ENCODE peak calls at places on chromosomes 6 and 20, in six cellular contexts. One of them, this sample, is unnamed.

GRCh38 chr6:137840252-137840651 is 26.8 kb upstream of the TNFAIP3 start:
- DNase-seq in GM10248: no peak
- DNase-seq in breast epithelium: no peak
- DNase-seq in MCF 10A: no peak
- DNase-seq in GM06990: no peak
- DNase-seq in HFF-Myc: no peak
- DNase-seq in this sample: no peak

GRCh38 chr6:6811151-6812002 is 222.9 kb downstream of the LY86 start:
- DNase-seq in GM10248: no peak
- DNase-seq in breast epithelium: peak
- DNase-seq in MCF 10A: peak
- DNase-seq in GM06990: no peak
- DNase-seq in HFF-Myc: no peak
- DNase-seq in this sample: peak

GRCh38 chr20:51871943-51872342 is 69.6 kb upstream of the SALL4 start:
- DNase-seq in GM10248: no peak
- DNase-seq in breast epithelium: no peak
- DNase-seq in MCF 10A: no peak
- DNase-seq in GM06990: no peak
- DNase-seq in HFF-Myc: no peak
- DNase-seq in this sample: no peak

GRCh38 chr20:10115021-10115420 is 80.2 kb downstream of the ANKEF1 start:
- DNase-seq in GM10248: no peak
- DNase-seq in breast epithelium: no peak
- DNase-seq in MCF 10A: peak
- DNase-seq in GM06990: no peak
- DNase-seq in HFF-Myc: peak
- DNase-seq in this sample: no peak

GRCh38 chr20:19024296-19025035 is 188.0 kb upstream of the SLC24A3 start:
- DNase-seq in GM10248: no peak
- DNase-seq in breast epithelium: no peak
- DNase-seq in MCF 10A: no peak
- DNase-seq in GM06990: no peak
- DNase-seq in HFF-Myc: no peak
- DNase-seq in this sample: no peak

GRCh38 chr6:43858161-43859153 is 88.4 kb downstream of the VEGFA start:
- DNase-seq in GM10248: no peak
- DNase-seq in breast epithelium: no peak
- DNase-seq in MCF 10A: no peak
- DNase-seq in GM06990: no peak
- DNase-seq in HFF-Myc: no peak
- DNase-seq in this sample: no peak

GRCh38 chr20:21719592-21720214 is 14.2 kb downstream of the PAX1 start:
- DNase-seq in GM10248: peak
- DNase-seq in breast epithelium: no peak
- DNase-seq in MCF 10A: peak
- DNase-seq in GM06990: no peak
- DNase-seq in HFF-Myc: peak
- DNase-seq in this sample: peak

GRCh38 chr6:45483501-45483900 is 105.8 kb upstream of the SUPT3H start:
- DNase-seq in GM10248: no peak
- DNase-seq in breast epithelium: no peak
- DNase-seq in MCF 10A: no peak
- DNase-seq in GM06990: no peak
- DNase-seq in HFF-Myc: no peak
- DNase-seq in this sample: no peak

GRCh38 chr20:11195169-11195568 is 521.4 kb upstream of the JAG1 start:
- DNase-seq in GM10248: no peak
- DNase-seq in breast epithelium: no peak
- DNase-seq in MCF 10A: no peak
- DNase-seq in GM06990: no peak
- DNase-seq in HFF-Myc: no peak
- DNase-seq in this sample: no peak

GRCh38 chr6:156028310-156029131 is 572.9 kb upstream of the NOX3 start:
- DNase-seq in GM10248: no peak
- DNase-seq in breast epithelium: peak
- DNase-seq in MCF 10A: no peak
- DNase-seq in GM06990: no peak
- DNase-seq in HFF-Myc: peak
- DNase-seq in this sample: no peak

GRCh38 chr6:74574794-74575193 is 631.1 kb downstream of the COL12A1 start:
- DNase-seq in GM10248: no peak
- DNase-seq in breast epithelium: no peak
- DNase-seq in MCF 10A: peak
- DNase-seq in GM06990: no peak
- DNase-seq in HFF-Myc: no peak
- DNase-seq in this sample: no peak

GRCh38 chr6:132569170-132569569 is 952 bp upstream of the TAAR6 start:
- DNase-seq in GM10248: no peak
- DNase-seq in breast epithelium: no peak
- DNase-seq in MCF 10A: no peak
- DNase-seq in GM06990: no peak
- DNase-seq in HFF-Myc: no peak
- DNase-seq in this sample: no peak

GRCh38 chr6:17354700-17355403 is 38.5 kb upstream of the CAP2 start:
- DNase-seq in GM10248: no peak
- DNase-seq in breast epithelium: no peak
- DNase-seq in MCF 10A: no peak
- DNase-seq in GM06990: no peak
- DNase-seq in HFF-Myc: no peak
- DNase-seq in this sample: no peak

GRCh38 chr6:33207569-33208088 is 671 bp upstream of the RING1 start:
- DNase-seq in GM10248: no peak
- DNase-seq in breast epithelium: peak
- DNase-seq in MCF 10A: peak
- DNase-seq in GM06990: peak
- DNase-seq in HFF-Myc: no peak
- DNase-seq in this sample: no peak

GRCh38 chr6:27541212-27541931 is 68.5 kb upstream of the ZNF184 start:
- DNase-seq in GM10248: no peak
- DNase-seq in breast epithelium: no peak
- DNase-seq in MCF 10A: peak
- DNase-seq in GM06990: no peak
- DNase-seq in HFF-Myc: no peak
- DNase-seq in this sample: no peak

GRCh38 chr6:106082735-106083398 is 3.3 kb upstream of the PRDM1 start:
- DNase-seq in GM10248: no peak
- DNase-seq in breast epithelium: no peak
- DNase-seq in MCF 10A: no peak
- DNase-seq in GM06990: no peak
- DNase-seq in HFF-Myc: no peak
- DNase-seq in this sample: no peak

GRCh38 chr6:84018453-84019061 is 15.0 kb upstream of the MRAP2 start:
- DNase-seq in GM10248: no peak
- DNase-seq in breast epithelium: no peak
- DNase-seq in MCF 10A: no peak
- DNase-seq in GM06990: no peak
- DNase-seq in HFF-Myc: no peak
- DNase-seq in this sample: no peak

GRCh38 chr6:126926926-126927325 is 191.5 kb upstream of the RSPO3 start:
- DNase-seq in GM10248: no peak
- DNase-seq in breast epithelium: no peak
- DNase-seq in MCF 10A: no peak
- DNase-seq in GM06990: no peak
- DNase-seq in HFF-Myc: no peak
- DNase-seq in this sample: no peak

GRCh38 chr20:54469293-54469692 is 6.1 kb upstream of the DOK5 start:
- DNase-seq in GM10248: no peak
- DNase-seq in breast epithelium: no peak
- DNase-seq in MCF 10A: no peak
- DNase-seq in GM06990: no peak
- DNase-seq in HFF-Myc: no peak
- DNase-seq in this sample: no peak

GRCh38 chr6:14775528-14775927 is 470.3 kb upstream of the JARID2 start:
- DNase-seq in GM10248: no peak
- DNase-seq in breast epithelium: no peak
- DNase-seq in MCF 10A: no peak
- DNase-seq in GM06990: no peak
- DNase-seq in HFF-Myc: no peak
- DNase-seq in this sample: no peak

GRCh38 chr20:35305682-35306556 is 13.7 kb upstream of the FAM83C start:
- DNase-seq in GM10248: no peak
- DNase-seq in breast epithelium: peak
- DNase-seq in MCF 10A: peak
- DNase-seq in GM06990: no peak
- DNase-seq in HFF-Myc: peak
- DNase-seq in this sample: no peak

GRCh38 chr6:4125500-4125899 is 9.9 kb downstream of the ECI2 start:
- DNase-seq in GM10248: no peak
- DNase-seq in breast epithelium: no peak
- DNase-seq in MCF 10A: no peak
- DNase-seq in GM06990: no peak
- DNase-seq in HFF-Myc: no peak
- DNase-seq in this sample: no peak

GRCh38 chr6:24403501-24403824 is 727 bp downstream of the MRS2 start:
- DNase-seq in GM10248: no peak
- DNase-seq in breast epithelium: no peak
- DNase-seq in MCF 10A: peak
- DNase-seq in GM06990: no peak
- DNase-seq in HFF-Myc: no peak
- DNase-seq in this sample: no peak

GRCh38 chr6:108944058-108944457 is 95.8 kb downstream of the ARMC2 start:
- DNase-seq in GM10248: no peak
- DNase-seq in breast epithelium: no peak
- DNase-seq in MCF 10A: no peak
- DNase-seq in GM06990: no peak
- DNase-seq in HFF-Myc: no peak
- DNase-seq in this sample: no peak

GRCh38 chr6:125944434-125944816 is 12.1 kb upstream of the HINT3 start:
- DNase-seq in GM10248: no peak
- DNase-seq in breast epithelium: no peak
- DNase-seq in MCF 10A: peak
- DNase-seq in GM06990: no peak
- DNase-seq in HFF-Myc: no peak
- DNase-seq in this sample: no peak

GRCh38 chr6:8736046-8736877 is 300.9 kb upstream of the SLC35B3 start:
- DNase-seq in GM10248: no peak
- DNase-seq in breast epithelium: no peak
- DNase-seq in MCF 10A: no peak
- DNase-seq in GM06990: no peak
- DNase-seq in HFF-Myc: no peak
- DNase-seq in this sample: no peak

GRCh38 chr6:169966312-169967181 is 215.1 kb downstream of the ERMARD start:
- DNase-seq in GM10248: no peak
- DNase-seq in breast epithelium: no peak
- DNase-seq in MCF 10A: no peak
- DNase-seq in GM06990: no peak
- DNase-seq in HFF-Myc: no peak
- DNase-seq in this sample: no peak

GRCh38 chr6:13273931-13274706 is 54.2 kb downstream of the TBC1D7 start:
- DNase-seq in GM10248: peak
- DNase-seq in breast epithelium: no peak
- DNase-seq in MCF 10A: no peak
- DNase-seq in GM06990: peak
- DNase-seq in HFF-Myc: no peak
- DNase-seq in this sample: peak

GRCh38 chr20:2338702-2339101 is 42.0 kb upstream of the TGM6 start:
- DNase-seq in GM10248: no peak
- DNase-seq in breast epithelium: no peak
- DNase-seq in MCF 10A: no peak
- DNase-seq in GM06990: no peak
- DNase-seq in HFF-Myc: no peak
- DNase-seq in this sample: no peak

GRCh38 chr6:74066168-74066871 is 370.3 kb downstream of the CD109 start:
- DNase-seq in GM10248: no peak
- DNase-seq in breast epithelium: no peak
- DNase-seq in MCF 10A: peak
- DNase-seq in GM06990: no peak
- DNase-seq in HFF-Myc: no peak
- DNase-seq in this sample: no peak

GRCh38 chr6:25481267-25481666 is 170.7 kb upstream of the SCGN start:
- DNase-seq in GM10248: no peak
- DNase-seq in breast epithelium: no peak
- DNase-seq in MCF 10A: no peak
- DNase-seq in GM06990: no peak
- DNase-seq in HFF-Myc: no peak
- DNase-seq in this sample: no peak

DNA sequence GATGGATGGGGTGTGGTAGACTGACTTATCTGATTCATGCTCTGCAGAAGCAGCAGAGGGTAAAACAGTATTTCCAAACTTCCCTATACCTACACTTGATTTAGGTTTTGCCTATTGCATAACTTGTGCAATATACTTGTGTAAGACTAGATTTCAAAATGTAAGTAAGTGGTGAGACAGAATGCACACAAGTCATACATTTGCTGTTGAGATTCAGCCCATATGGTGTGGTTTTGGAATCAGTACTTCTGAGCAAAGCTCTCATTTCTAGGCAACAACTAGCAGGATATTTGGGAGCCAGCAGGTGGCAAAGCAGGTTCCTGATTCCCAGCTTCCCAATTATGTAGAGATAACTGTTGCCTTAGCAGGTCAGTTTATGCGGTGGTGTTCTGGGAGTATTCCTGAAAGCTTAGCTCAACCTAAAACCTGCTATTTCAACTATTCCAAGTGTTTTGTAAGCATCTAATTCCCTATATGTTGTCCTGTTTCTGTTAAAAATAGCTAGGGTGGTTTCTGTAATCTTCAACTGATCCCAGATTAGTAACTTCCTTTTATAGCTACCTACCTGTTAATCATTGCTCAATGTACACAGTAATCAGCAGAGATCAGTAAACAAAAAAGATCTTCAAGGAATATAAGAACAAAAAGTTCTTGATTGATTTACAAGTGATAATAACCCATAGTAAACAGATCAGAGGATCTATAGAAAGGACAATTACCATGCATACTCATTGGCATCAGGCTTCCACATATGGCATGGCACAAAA is 8.5 kb upstream of the FABP7 start:
- DNase-seq in GM10248: no peak
- DNase-seq in breast epithelium: no peak
- DNase-seq in MCF 10A: peak
- DNase-seq in GM06990: no peak
- DNase-seq in HFF-Myc: no peak
- DNase-seq in this sample: no peak
- TF ChIP-seq CTCF in GM10248: no peak
- TF ChIP-seq CTCF in breast epithelium: no peak
- TF ChIP-seq CTCF in MCF 10A: peak
- TF ChIP-seq CTCF in GM06990: no peak
- TF ChIP-seq CTCF in HFF-Myc: no peak
- TF ChIP-seq CTCF in this sample: no peak

GRCh38 chr20:44805335-44805734 is 5.0 kb downstream of the RIMS4 start:
- DNase-seq in GM10248: no peak
- DNase-seq in breast epithelium: no peak
- DNase-seq in MCF 10A: no peak
- DNase-seq in GM06990: no peak
- DNase-seq in HFF-Myc: no peak
- DNase-seq in this sample: no peak
- TF ChIP-seq CTCF in GM10248: no peak
- TF ChIP-seq CTCF in breast epithelium: no peak
- TF ChIP-seq CTCF in MCF 10A: no peak
- TF ChIP-seq CTCF in GM06990: no peak
- TF ChIP-seq CTCF in HFF-Myc: no peak
- TF ChIP-seq CTCF in this sample: no peak

GRCh38 chr6:36095497-36096391 is 34.6 kb upstream of the MAPK13 start:
- DNase-seq in GM10248: no peak
- DNase-seq in breast epithelium: no peak
- DNase-seq in MCF 10A: no peak
- DNase-seq in GM06990: no peak
- DNase-seq in HFF-Myc: no peak
- DNase-seq in this sample: no peak
- TF ChIP-seq CTCF in GM10248: no peak
- TF ChIP-seq CTCF in breast epithelium: no peak
- TF ChIP-seq CTCF in MCF 10A: no peak
- TF ChIP-seq CTCF in GM06990: no peak
- TF ChIP-seq CTCF in HFF-Myc: no peak
- TF ChIP-seq CTCF in this sample: peak

GRCh38 chr6:37170273-37171140 is 555 bp downstream of the PIM1 start:
- DNase-seq in GM10248: peak
- DNase-seq in breast epithelium: peak
- DNase-seq in MCF 10A: peak
- DNase-seq in GM06990: no peak
- DNase-seq in HFF-Myc: no peak
- DNase-seq in this sample: peak
- TF ChIP-seq CTCF in GM10248: peak
- TF ChIP-seq CTCF in breast epithelium: no peak
- TF ChIP-seq CTCF in MCF 10A: peak
- TF ChIP-seq CTCF in GM06990: peak
- TF ChIP-seq CTCF in HFF-Myc: no peak
- TF ChIP-seq CTCF in this sample: peak

This sample was measured in GM13977.